ENCODE peak calls at places on chromosomes 6 and 20, in six cellular contexts. A, P, B, M, Z and X are unnamed samples.

GRCh38 chr6:113908801-113909200 is 51.7 kb downstream of the MARCKS start:
- DNase-seq in Z (no peak), P (no peak), A (no peak), M (no peak), B (no peak), X (no peak)

GRCh38 chr6:27250277-27250954 is 2.9 kb downstream of the PRSS16 start:
- DNase-seq in P (no peak), M (no peak), B (no peak), A (no peak), Z (no peak), X (no peak)

GRCh38 chr6:9100869-9101575 is 665.7 kb upstream of the SLC35B3 start:
- DNase-seq in B (no peak), M (no peak), A (no peak), P (no peak), Z (no peak), X (no peak)

GRCh38 chr20:44336725-44337380 is at the start of gene R3HDML:
- DNase-seq in M (no peak), B (no peak), P (no peak), A (no peak), Z (no peak), X (no peak)

GRCh38 chr6:31293343-31293742 is 21.5 kb upstream of the HLA-C start:
- DNase-seq in P (no peak), M (no peak), A (no peak), B (peak), Z (no peak), X (no peak)

GRCh38 chr20:32018269-32019155 is 8.3 kb downstream of the CCM2L start:
- DNase-seq in A (no peak), M (peak), B (peak), Z (peak), P (no peak), X (peak)

GRCh38 chr6:169157474-169158181 is 96.0 kb downstream of the THBS2 start:
- DNase-seq in M (no peak), B (no peak), Z (no peak), A (no peak), P (no peak), X (no peak)

GRCh38 chr6:83883240-83883639 is 23.8 kb downstream of the CYB5R4 start:
- DNase-seq in B (no peak), P (no peak), M (no peak), A (no peak), Z (no peak), X (no peak)

GRCh38 chr6:4274382-4275082 is 139.2 kb upstream of the ECI2 start:
- DNase-seq in P (no peak), B (peak), A (no peak), Z (no peak), M (no peak), X (no peak)

GRCh38 chr6:161233986-161234620 is 39.8 kb downstream of the AGPAT4 start:
- DNase-seq in A (no peak), M (no peak), P (peak), B (peak), Z (peak), X (no peak)

GRCh38 chr20:41697861-41698559 is 79.8 kb upstream of the CHD6 start:
- DNase-seq in Z (no peak), P (no peak), A (no peak), B (peak), M (no peak), X (peak)

GRCh38 chr6:34391023-34391485 is 1.4 kb downstream of the NUDT3 start:
- DNase-seq in Z (no peak), P (peak), A (no peak), M (peak), B (peak), X (no peak)

GRCh38 chr6:43129434-43130194 is 41.5 kb upstream of the SRF start:
- DNase-seq in A (no peak), M (peak), Z (no peak), P (no peak), B (peak), X (no peak)

GRCh38 chr6:144214029-144214428 is 63.7 kb downstream of the STX11 start:
- DNase-seq in A (no peak), B (no peak), Z (no peak), M (no peak), P (no peak), X (no peak)

GRCh38 chr20:34055290-34055689 is 56.8 kb downstream of the EIF2S2 start:
- DNase-seq in Z (no peak), P (no peak), B (peak), A (no peak), M (no peak), X (no peak)

GRCh38 chr6:161274488-161274858 is 612 bp upstream of the AGPAT4 start:
- DNase-seq in Z (no peak), P (no peak), M (no peak), A (no peak), B (no peak), X (no peak)

GRCh38 chr6:104941694-104942177 is 15.2 kb upstream of the LIN28B start:
- DNase-seq in M (no peak), P (no peak), Z (no peak), A (no peak), B (peak), X (no peak)

GRCh38 chr20:9884666-9885065 is 45.8 kb upstream of the PAK5 start:
- DNase-seq in A (no peak), M (no peak), B (peak), P (no peak), Z (no peak), X (no peak)

GRCh38 chr20:5031206-5031557 is 29.9 kb upstream of the SLC23A2 start:
- DNase-seq in M (no peak), A (no peak), Z (no peak), B (no peak), P (no peak), X (no peak)

GRCh38 chr6:1297746-1298145 is 14.2 kb upstream of the FOXQ1 start:
- DNase-seq in B (peak), A (no peak), M (peak), P (no peak), Z (no peak), X (no peak)

GRCh38 chr6:107511410-107512070 is 21.6 kb downstream of the SOBP start:
- DNase-seq in B (no peak), Z (no peak), A (no peak), M (no peak), P (peak), X (no peak)

GRCh38 chr6:89481695-89482094 is 48.7 kb downstream of the ANKRD6 start:
- DNase-seq in M (no peak), B (no peak), A (no peak), Z (no peak), P (no peak), X (no peak)

GRCh38 chr6:110566346-110567125 is 90.1 kb upstream of the SLC22A16 start:
- DNase-seq in B (peak), P (no peak), M (no peak), Z (no peak), A (no peak), X (no peak)

GRCh38 chr6:29676981-29677601 is 3.9 kb downstream of the ZFP57 start:
- DNase-seq in P (no peak), M (no peak), A (no peak), B (peak), Z (no peak), X (no peak)

GRCh38 chr20:45399018-45399417 is 9.1 kb upstream of the DBNDD2 start:
- DNase-seq in P (no peak), A (no peak), Z (no peak), M (no peak), B (no peak), X (no peak)

GRCh38 chr20:26209171-26209941 is 512.7 kb upstream of the ZNF337 start:
- DNase-seq in A (no peak), P (peak), M (no peak), Z (peak), B (peak), X (peak)

GRCh38 chr6:20319520-20320357 is 81.9 kb upstream of the E2F3 start:
- DNase-seq in M (no peak), Z (no peak), P (no peak), A (no peak), B (no peak), X (peak)

GRCh38 chr20:5570442-5570841 is 179.8 kb upstream of the SHLD1 start:
- DNase-seq in P (no peak), A (no peak), M (no peak), Z (no peak), B (no peak), X (no peak)

GRCh38 chr20:6767166-6767535 is 335 bp upstream of the BMP2 start:
- DNase-seq in A (no peak), Z (no peak), B (no peak), P (peak), M (no peak), X (no peak)

GRCh38 chr20:36030143-36030542 is 61.8 kb downstream of the CNBD2 start:
- DNase-seq in P (peak), M (no peak), Z (no peak), A (no peak), B (no peak), X (no peak)

GRCh38 chr6:158560787-158561246 is 926 bp downstream of the TMEM181 start:
- DNase-seq in B (peak), P (no peak), M (no peak), A (no peak), Z (no peak), X (no peak)

GRCh38 chr6:28643017-28643740 is 117.5 kb downstream of the GPX5 start:
- DNase-seq in A (no peak), B (no peak), Z (peak), M (no peak), P (no peak), X (no peak)

GRCh38 chr6:41280658-41281057 is 5.8 kb downstream of the TREM1 start:
- DNase-seq in Z (no peak), A (no peak), M (no peak), P (no peak), B (no peak), X (no peak)

GRCh38 chr6:7389162-7389450 is 436 bp downstream of the CAGE1 start:
- DNase-seq in Z (no peak), B (peak), M (peak), P (peak), A (peak), X (no peak)

GRCh38 chr6:16929814-16930213 is 168.6 kb upstream of the ATXN1 start:
- DNase-seq in P (no peak), Z (peak), M (no peak), A (no peak), B (no peak), X (no peak)

GRCh38 chr6:2990179-2990931 is 9.3 kb upstream of the NQO2 start:
- DNase-seq in P (peak), B (peak), Z (no peak), M (no peak), A (no peak), X (no peak)

GRCh38 chr20:19757487-19757972 is 528 bp upstream of the RIN2 start:
- DNase-seq in P (peak), B (peak), M (peak), A (no peak), Z (peak), X (no peak)

GRCh38 chr20:47682916-47683315 is 102.4 kb downstream of the SULF2 start:
- DNase-seq in P (no peak), A (no peak), B (no peak), Z (no peak), M (no peak), X (no peak)
- H3K27ac ChIP-seq in P (peak), A (no peak), B (no peak), Z (no peak), M (no peak), X (no peak)

DNA sequence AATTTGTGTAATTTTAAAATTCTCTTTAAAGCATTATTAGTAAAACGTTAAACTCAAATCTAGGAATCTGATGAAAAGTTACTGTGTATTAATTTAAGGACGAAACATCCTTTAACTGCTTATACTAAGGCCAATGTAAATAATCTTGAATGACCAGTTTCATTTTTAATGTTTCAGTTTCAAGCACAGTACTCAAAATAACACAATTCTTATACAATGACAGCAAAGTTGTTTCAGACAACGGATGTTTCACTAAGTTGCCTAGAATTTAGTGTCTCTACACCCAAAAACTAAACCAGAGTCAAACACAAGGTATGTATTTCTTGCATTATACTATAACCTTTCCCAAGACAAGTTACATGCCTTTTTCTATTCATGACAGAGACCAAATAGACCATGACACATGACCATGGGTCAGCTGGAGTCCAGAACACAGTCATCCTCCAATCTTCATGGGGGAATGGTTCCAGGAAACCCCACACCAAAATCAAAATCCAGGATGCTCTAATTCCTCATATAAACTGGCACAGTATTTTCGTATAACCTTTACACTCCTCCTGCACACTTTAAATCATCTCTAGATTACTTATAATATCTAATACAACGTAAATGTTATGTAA is 7.7 kb downstream of the PHIP start:
- DNase-seq in B (no peak), A (no peak), M (no peak), Z (no peak), P (no peak), X (no peak)
- H3K27ac ChIP-seq in B (no peak), A (no peak), M (no peak), Z (no peak), P (no peak), X (no peak)

DNA sequence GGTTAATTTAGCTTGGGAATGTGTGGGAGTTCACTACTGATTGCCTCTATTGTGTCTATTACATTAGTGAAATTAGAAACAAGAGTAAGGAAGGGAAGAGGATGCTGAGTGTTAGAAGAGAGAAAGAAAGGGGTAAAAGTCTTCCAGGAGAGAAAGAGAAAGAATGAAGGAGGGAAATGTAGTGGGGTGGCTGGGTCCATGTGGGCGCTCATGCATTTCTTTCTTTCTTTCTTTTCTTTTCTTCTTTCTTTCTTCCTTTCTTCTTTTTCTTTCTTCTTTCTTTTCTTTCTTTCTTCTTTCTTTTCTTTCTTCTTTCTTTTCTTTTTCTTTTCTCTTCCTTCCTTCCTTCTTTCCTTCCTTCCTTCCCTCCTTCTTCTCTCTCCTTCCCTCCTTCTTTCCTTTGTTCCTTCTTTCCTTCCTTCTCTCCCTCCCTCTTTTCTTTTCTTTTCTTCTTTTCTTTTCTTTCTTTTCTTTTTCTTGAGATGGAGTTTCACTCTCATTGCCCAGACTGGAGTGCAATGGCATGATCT is 16.2 kb upstream of the SALL4 start:
- DNase-seq in B (no peak), Z (no peak), P (no peak), A (no peak), M (no peak), X (no peak)
- H3K27ac ChIP-seq in B (no peak), Z (no peak), P (no peak), A (no peak), M (no peak), X (no peak)

GRCh38 chr20:53750827-53751393 is 157.3 kb upstream of the ZNF217 start:
- DNase-seq in Z (no peak), P (peak), A (no peak), B (peak), M (no peak), X (no peak)

GRCh38 chr20:53748176-53748575 is 154.5 kb upstream of the ZNF217 start:
- DNase-seq in A (no peak), M (no peak), P (no peak), B (no peak), Z (no peak), X (no peak)

GRCh38 chr20:53749499-53749898 is 155.9 kb upstream of the ZNF217 start:
- DNase-seq in Z (no peak), B (no peak), A (no peak), P (no peak), M (no peak), X (no peak)

GRCh38 chr20:53751394-53752368 is 158.0 kb upstream of the ZNF217 start:
- DNase-seq in M (no peak), B (peak), P (no peak), Z (no peak), A (no peak), X (no peak)

DNA sequence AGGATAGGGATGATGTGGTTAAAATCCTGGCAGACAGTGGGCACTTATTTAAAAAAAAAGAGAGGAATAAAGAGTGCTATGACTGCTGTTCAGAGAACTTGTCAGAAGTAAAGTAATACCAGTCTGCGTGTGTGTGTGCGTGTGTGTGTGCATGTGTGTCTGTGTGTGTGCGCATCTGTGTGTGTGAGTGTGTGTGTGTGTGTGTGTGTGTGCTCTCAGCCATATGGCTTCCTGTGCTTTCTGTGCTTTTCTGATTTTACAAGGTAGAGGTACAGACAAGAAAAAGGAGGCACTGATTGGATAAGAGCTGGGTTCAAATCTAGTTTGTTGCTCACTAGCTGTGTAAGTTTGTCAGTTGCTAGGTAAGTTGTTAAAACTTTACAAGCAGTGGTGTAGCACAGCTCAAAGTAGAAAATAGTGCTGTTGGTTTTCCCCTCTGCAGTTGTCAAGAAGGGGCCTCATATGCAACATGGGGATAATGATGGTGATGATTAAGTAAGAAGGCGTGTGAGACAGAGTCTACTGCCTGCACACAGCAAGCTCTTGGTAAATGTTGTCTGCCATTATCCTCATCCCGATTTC is 155.3 kb upstream of the ZNF217 start:
- DNase-seq in P (no peak), A (no peak), B (no peak), Z (no peak), M (no peak), X (peak)
- H3K27ac ChIP-seq in P (no peak), A (no peak), B (no peak), Z (peak), M (peak), X (no peak)

DNA sequence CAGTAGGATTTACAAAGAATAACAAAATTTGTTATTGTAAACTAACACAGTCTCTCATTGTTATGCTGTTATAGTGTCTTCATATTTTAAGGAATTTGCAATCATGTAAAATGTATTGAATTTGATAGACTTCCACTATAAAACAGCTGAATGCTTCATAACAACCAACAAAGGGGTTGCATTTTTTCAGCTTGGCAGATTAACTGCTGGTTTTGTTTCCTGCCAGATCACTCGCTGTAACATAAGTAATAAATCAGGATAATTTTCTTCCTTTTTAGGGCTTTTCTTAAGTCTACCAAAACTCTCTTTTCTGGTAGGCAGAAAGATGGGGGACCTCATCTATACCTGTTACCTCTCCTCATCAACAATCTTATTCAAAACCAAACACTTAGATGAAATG is 169.8 kb downstream of the SAMD5 start:
- DNase-seq in B (no peak), A (no peak), P (no peak), Z (no peak), M (no peak), X (no peak)
- H3K27ac ChIP-seq in B (no peak), A (no peak), P (no peak), Z (no peak), M (no peak), X (no peak)

GRCh38 chr6:52508261-52508739 is 68.6 kb downstream of the TRAM2 start:
- DNase-seq in P (no peak), M (no peak), A (no peak), B (no peak), Z (no peak), X (no peak)
- H3K27ac ChIP-seq in P (no peak), M (peak), A (peak), B (no peak), Z (no peak), X (no peak)

GRCh38 chr6:5776104-5776503 is 230.6 kb downstream of the NRN1 start:
- DNase-seq in B (no peak), A (no peak), M (no peak), Z (no peak), P (no peak), X (no peak)
- H3K27ac ChIP-seq in B (no peak), A (no peak), M (no peak), Z (no peak), P (no peak), X (no peak)

DNA sequence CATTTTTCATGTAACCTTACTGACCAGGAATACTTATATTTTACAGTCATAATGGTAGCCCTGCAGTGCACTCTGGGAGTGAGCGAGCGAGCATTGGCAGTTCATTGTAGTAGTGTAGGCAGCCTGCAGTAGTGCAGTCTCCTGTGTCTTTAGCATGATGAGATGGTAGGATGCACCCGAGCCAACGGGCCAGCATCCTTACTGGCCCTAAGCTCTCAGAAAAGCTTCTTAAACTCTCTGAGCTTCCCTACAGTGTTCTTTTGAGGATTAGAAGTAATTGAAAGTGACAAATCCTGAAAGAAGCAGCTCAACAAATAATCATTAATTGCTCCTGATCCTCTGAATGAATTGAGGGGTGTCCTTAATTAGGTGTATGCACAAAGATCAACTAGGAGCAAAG is 20.9 kb downstream of the SLC9A8 start:
- DNase-seq in B (no peak), M (no peak), A (no peak), P (no peak), Z (no peak), X (no peak)
- H3K27ac ChIP-seq in B (no peak), M (no peak), A (no peak), P (no peak), Z (no peak), X (no peak)

DNA sequence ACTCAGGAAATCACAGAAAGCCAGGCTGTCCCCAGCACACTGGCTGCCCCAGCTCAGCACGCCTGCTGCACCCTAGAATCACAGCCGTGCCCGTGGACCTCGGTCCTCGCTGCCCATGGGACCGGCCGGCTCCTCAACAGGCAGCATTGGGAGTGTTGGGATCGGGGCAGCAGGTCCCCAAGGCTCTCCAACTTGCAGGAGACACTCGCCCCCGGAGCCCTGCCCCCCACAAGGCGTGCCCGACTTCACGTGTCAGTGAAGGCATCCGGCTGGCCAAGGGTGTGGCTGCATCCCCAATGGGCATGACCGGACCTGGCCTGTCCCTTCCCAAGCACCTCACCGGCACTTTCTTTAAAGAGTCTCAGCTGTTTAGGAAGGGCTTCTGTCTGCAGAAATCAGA is 3.0 kb upstream of the NTSR1 start:
- DNase-seq in B (no peak), P (no peak), M (no peak), A (no peak), Z (no peak), X (no peak)
- H3K27ac ChIP-seq in B (no peak), P (peak), M (no peak), A (no peak), Z (no peak), X (no peak)

GRCh38 chr6:134909701-134910595 is 40.0 kb downstream of the ALDH8A1 start:
- DNase-seq in Z (no peak), P (no peak), A (no peak), B (no peak), M (no peak), X (no peak)
- H3K27ac ChIP-seq in Z (peak), P (no peak), A (no peak), B (no peak), M (peak), X (no peak)